ENCODE peak calls at places on chromosomes 4 and X, in eight cellular contexts. H is trophoblast cell, W is SK-N-SH, K is endodermal cell, D is PC-3, N is fibroblast of lung, T is GM23248, X is mammary epithelial cell. Y is an unnamed sample.

GRCh38 chrX:65522739-65523372 is 11.7 kb downstream of the LAS1L start:
- DNase-seq in H (no peak), W (no peak), K (no peak), D (peak), N (peak), T (peak), X (peak), Y (no peak)

GRCh38 chr4:36348403-36348938 is 67.1 kb downstream of the DTHD1 start:
- DNase-seq in H (no peak), W (no peak), K (no peak), D (no peak), N (no peak), T (no peak), X (no peak), Y (no peak)

GRCh38 chr4:53786632-53787031 is 195.3 kb upstream of the LNX1 start:
- DNase-seq in H (peak), W (no peak), K (no peak), D (no peak), N (peak), T (no peak), X (no peak), Y (no peak)

GRCh38 chrX:72095370-72095769 is 36.3 kb downstream of the RTL5 start:
- DNase-seq in H (no peak), W (no peak), K (peak), D (no peak), N (no peak), T (no peak), X (no peak), Y (peak)

GRCh38 chrX:30301977-30302376 is 7.2 kb downstream of the NR0B1 start:
- DNase-seq in H (no peak), W (no peak), K (peak), D (peak), N (peak), T (peak), X (peak), Y (no peak)

GRCh38 chrX:100829730-100830129 is 9.5 kb downstream of the CSTF2 start:
- DNase-seq in H (no peak), W (no peak), K (no peak), D (peak), N (peak), T (peak), X (peak), Y (peak)

GRCh38 chr4:8276358-8277240 is 7.0 kb downstream of the HTRA3 start:
- DNase-seq in H (no peak), W (no peak), K (no peak), D (peak), N (peak), T (peak), X (no peak), Y (peak)

GRCh38 chr4:81606796-81607550 is 135.3 kb upstream of the RASGEF1B start:
- DNase-seq in H (no peak), W (no peak), K (peak), D (peak), N (peak), T (peak), X (peak), Y (no peak)

GRCh38 chr4:102447413-102447812 is 53.7 kb upstream of the NFKB1 start:
- DNase-seq in H (no peak), W (no peak), K (no peak), D (no peak), N (no peak), T (no peak), X (no peak), Y (no peak)

GRCh38 chr4:40210776-40211175 is 13.9 kb downstream of the RHOH start:
- DNase-seq in H (no peak), W (no peak), K (no peak), D (no peak), N (no peak), T (no peak), X (peak), Y (no peak)

GRCh38 chrX:5113128-5113527 is 1115.5 kb downstream of the NLGN4X start:
- DNase-seq in H (no peak), W (no peak), K (no peak), D (peak), N (no peak), T (no peak), X (peak), Y (no peak)

GRCh38 chrX:77143907-77144306 is 303.3 kb upstream of the FGF16 start:
- DNase-seq in H (no peak), W (no peak), K (no peak), D (no peak), N (no peak), T (no peak), X (no peak), Y (no peak)

GRCh38 chr4:151573945-151574344 is 165.0 kb downstream of the FHIP1A start:
- DNase-seq in H (no peak), W (no peak), K (no peak), D (peak), N (no peak), T (peak), X (peak), Y (no peak)

GRCh38 chr4:184746532-184746870 is 12.6 kb upstream of the CENPU start:
- DNase-seq in H (peak), W (no peak), K (peak), D (peak), N (peak), T (peak), X (peak), Y (no peak)

GRCh38 chr4:21032246-21032645 is 332.0 kb downstream of the PACRGL start:
- DNase-seq in H (no peak), W (no peak), K (no peak), D (no peak), N (no peak), T (no peak), X (no peak), Y (no peak)

GRCh38 chr4:14254252-14254651 is 626.7 kb upstream of the BOD1L1 start:
- DNase-seq in H (peak), W (peak), K (peak), D (peak), N (peak), T (peak), X (peak), Y (peak)

GRCh38 chr4:129822708-129823504 is 727.0 kb downstream of the C4orf33 start:
- DNase-seq in H (peak), W (no peak), K (peak), D (peak), N (no peak), T (no peak), X (no peak), Y (peak)

GRCh38 chrX:13033193-13033592 is 11.2 kb downstream of the FAM9C start:
- DNase-seq in H (no peak), W (no peak), K (no peak), D (no peak), N (peak), T (no peak), X (no peak), Y (no peak)

GRCh38 chr4:7436256-7436655 is 1.5 kb upstream of the PSAPL1 start:
- DNase-seq in H (no peak), W (no peak), K (no peak), D (no peak), N (no peak), T (no peak), X (no peak), Y (no peak)

GRCh38 chr4:73864365-73864764 is 4.8 kb upstream of the CXCL1 start:
- DNase-seq in H (no peak), W (no peak), K (peak), D (peak), N (no peak), T (no peak), X (peak), Y (peak)

GRCh38 chr4:80197132-80197573 is at the start of gene PRDM8:
- DNase-seq in H (no peak), W (peak), K (peak), D (no peak), N (no peak), T (peak), X (no peak), Y (no peak)

GRCh38 chr4:7820031-7820825 is 119.4 kb downstream of the AFAP1 start:
- DNase-seq in H (no peak), W (no peak), K (no peak), D (no peak), N (no peak), T (peak), X (no peak), Y (no peak)

GRCh38 chrX:134026732-134027311 is 41.4 kb upstream of the GPC3 start:
- DNase-seq in H (peak), W (peak), K (peak), D (peak), N (peak), T (peak), X (peak), Y (peak)

GRCh38 chr4:45751877-45752276 is 372.0 kb downstream of the GABRG1 start:
- DNase-seq in H (no peak), W (no peak), K (no peak), D (no peak), N (no peak), T (no peak), X (no peak), Y (no peak)

GRCh38 chrX:1394731-1395501 is 3.0 kb upstream of the SLC25A6 start:
- DNase-seq in H (no peak), W (no peak), K (peak), D (no peak), N (no peak), T (peak), X (no peak), Y (no peak)

GRCh38 chr4:129428454-129428853 is 332.5 kb downstream of the C4orf33 start:
- DNase-seq in H (no peak), W (no peak), K (no peak), D (no peak), N (no peak), T (no peak), X (no peak), Y (no peak)

GRCh38 chr4:120132935-120133334 is 66.3 kb upstream of the MAD2L1 start:
- DNase-seq in H (no peak), W (no peak), K (no peak), D (peak), N (peak), T (no peak), X (no peak), Y (no peak)

GRCh38 chr4:16289872-16290554 is 63.7 kb upstream of the TAPT1 start:
- DNase-seq in H (no peak), W (peak), K (no peak), D (peak), N (peak), T (peak), X (no peak), Y (peak)

GRCh38 chr4:88957570-88957969 is 99.4 kb downstream of the FAM13A start:
- DNase-seq in H (no peak), W (no peak), K (no peak), D (no peak), N (peak), T (no peak), X (no peak), Y (no peak)

GRCh38 chrX:36434521-36434920 is 515.0 kb downstream of the CFAP47 start:
- DNase-seq in H (no peak), W (no peak), K (no peak), D (peak), N (peak), T (no peak), X (no peak), Y (no peak)

DNA sequence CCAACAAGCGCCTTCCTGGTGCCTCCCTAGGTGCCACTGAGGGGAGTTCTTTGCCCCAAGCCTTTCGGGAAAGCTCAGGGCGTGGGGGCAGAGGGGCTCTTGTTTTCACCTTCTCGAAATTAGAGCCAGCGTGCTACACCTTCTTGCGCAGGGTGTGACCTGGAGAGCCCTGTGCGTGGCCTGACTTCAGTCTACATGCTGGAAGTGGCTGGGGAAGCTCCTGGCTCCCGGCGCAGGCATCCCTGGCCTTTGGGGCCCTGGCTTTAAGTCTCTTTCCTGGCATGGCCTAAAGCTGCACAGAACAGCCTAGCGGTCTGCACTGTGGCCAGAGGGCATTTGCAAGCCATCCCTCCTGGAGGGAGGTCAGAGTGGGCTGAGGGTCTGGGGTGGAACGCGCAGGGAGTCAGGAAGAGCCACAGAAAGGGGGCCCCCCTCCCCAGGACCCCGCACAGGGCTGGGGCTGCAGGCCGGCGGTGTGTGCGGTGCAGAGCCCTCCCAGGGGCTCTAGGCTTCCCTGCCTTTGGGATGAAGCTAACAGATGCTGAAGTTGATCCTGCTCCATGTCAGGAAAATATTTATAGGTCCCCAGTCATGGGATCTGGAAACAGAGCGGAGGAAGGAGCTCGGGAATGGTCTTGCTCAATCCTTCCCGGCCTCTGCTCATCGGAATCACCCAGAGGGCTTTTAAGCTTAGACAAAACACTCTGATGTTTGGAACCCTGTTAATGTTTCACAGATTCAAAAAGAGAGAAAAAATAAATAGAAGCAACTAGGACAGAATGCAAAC is 781 bp upstream of the SPON2 start:
- DNase-seq in H (no peak), W (peak), K (peak), D (no peak), N (peak), T (peak), X (no peak), Y (no peak)
- H3K9ac ChIP-seq in H (no peak), W (no peak), K (no peak), D (no peak), N (no peak), T (peak), X (no peak), Y (no peak)

GRCh38 chr4:78777556-78777900 is 1.4 kb downstream of the BMP2K start:
- DNase-seq in H (no peak), W (no peak), K (no peak), D (no peak), N (no peak), T (no peak), X (no peak), Y (no peak)
- H3K4me3 ChIP-seq in H (no peak), W (peak), K (peak), D (peak), N (peak), T (peak), X (peak), Y (peak)

DNA sequence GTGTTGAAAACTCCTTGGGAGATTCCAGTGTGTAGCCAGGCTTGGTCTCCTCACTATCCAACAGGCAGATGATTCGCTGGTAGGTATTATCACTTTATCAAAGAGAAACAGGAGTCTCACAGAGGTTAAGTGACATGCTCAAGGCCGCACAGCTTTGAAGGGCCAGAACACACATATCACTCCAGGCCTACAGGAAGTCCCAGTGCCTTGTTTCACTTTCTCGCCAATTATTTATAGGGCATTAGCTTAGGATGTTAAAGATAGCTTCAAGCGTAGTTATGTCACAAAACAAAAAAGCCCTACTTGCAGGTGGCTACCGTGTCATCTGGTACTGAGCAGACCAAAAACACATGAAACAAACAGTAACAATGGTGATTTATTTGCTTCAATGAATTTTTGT is 13.2 kb downstream of the ATP8A1 start:
- DNase-seq in H (no peak), W (no peak), K (no peak), D (no peak), N (no peak), T (no peak), X (no peak), Y (no peak)
- H3K9ac ChIP-seq in H (no peak), W (no peak), K (no peak), D (no peak), N (no peak), T (no peak), X (no peak), Y (no peak)

DNA sequence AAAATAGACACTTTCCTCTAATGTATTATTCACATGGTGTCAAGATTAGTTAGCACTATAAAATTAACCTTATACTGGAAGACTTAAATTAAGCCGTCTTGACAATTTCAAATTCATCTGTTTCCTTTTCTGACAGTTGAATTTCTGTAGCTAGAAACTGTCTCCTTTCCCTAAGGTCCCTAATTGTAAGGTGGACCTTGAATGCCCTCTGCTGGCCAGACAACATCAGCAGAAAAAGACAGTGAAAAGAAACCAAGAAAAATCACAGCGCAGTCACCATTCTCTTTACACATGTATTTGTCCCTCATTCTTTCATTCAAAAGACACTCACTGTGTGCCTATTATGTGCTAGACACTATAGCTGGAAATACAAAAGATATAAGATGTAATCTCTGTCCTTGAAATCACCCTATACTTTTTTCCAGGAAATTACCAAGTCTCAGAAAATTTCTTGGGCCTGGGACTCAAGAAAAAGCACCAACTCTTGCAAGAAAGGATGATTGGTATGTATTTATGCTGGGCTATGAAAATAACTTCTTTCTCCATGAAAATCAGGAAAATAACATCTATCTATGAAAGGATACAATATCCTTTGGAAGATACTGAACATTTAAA is 32.7 kb upstream of the AMBN start:
- DNase-seq in H (peak), W (peak), K (peak), D (peak), N (peak), T (peak), X (peak), Y (peak)
- H3K4me3 ChIP-seq in H (no peak), W (no peak), K (no peak), D (no peak), N (no peak), T (no peak), X (no peak), Y (no peak)

GRCh38 chr4:156734965-156735895 is 236.4 kb downstream of the PDGFC start:
- DNase-seq in H (no peak), W (no peak), K (no peak), D (peak), N (no peak), T (peak), X (peak), Y (peak)

GRCh38 chr4:156729416-156729815 is 242.2 kb downstream of the PDGFC start:
- DNase-seq in H (no peak), W (no peak), K (no peak), D (no peak), N (no peak), T (no peak), X (no peak), Y (no peak)

GRCh38 chr4:156738756-156739155 is 232.8 kb downstream of the PDGFC start:
- DNase-seq in H (no peak), W (no peak), K (no peak), D (no peak), N (no peak), T (no peak), X (no peak), Y (no peak)

GRCh38 chr4:156732634-156733033 is 239.0 kb downstream of the PDGFC start:
- DNase-seq in H (no peak), W (no peak), K (no peak), D (no peak), N (peak), T (peak), X (no peak), Y (peak)

GRCh38 chr4:156733582-156733981 is 238.0 kb downstream of the PDGFC start:
- DNase-seq in H (no peak), W (no peak), K (no peak), D (no peak), N (no peak), T (no peak), X (no peak), Y (no peak)
- H3K9ac ChIP-seq in H (no peak), W (no peak), K (no peak), D (no peak), N (no peak), T (no peak), X (no peak), Y (no peak)

GRCh38 chrX:6163761-6164160 is 64.9 kb downstream of the NLGN4X start:
- DNase-seq in H (no peak), W (no peak), K (no peak), D (no peak), N (no peak), T (no peak), X (peak), Y (no peak)
- H3K4me3 ChIP-seq in H (no peak), W (no peak), K (no peak), D (no peak), N (no peak), T (no peak), X (no peak), Y (no peak)

DNA sequence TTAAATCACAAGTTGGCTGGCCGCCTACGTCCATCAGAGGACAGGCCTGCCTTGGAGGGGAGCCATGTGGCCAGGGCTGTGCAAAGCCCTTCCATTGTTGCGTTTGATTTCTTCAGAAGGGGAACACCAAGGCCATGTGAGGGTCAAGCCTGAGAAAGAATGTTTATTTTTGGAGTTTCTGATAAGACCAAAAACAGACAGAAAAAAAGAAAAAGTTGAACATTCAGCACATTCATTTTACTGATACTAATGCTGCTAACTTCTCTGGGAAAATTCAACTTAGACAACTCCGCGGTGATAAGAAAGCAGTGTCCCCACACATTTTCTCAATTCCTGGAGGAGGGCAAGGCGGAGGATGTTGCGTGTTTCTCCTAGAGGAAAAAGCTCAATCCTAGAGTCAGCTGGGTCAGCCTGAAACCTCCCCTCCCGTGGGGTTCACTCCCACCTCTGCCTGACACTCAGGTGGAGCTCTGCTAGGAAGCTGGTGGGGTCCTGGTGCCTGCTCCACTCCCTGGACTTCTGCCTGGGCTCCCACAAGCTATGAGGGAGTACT is 63.5 kb downstream of the ANAPC4 start:
- DNase-seq in H (no peak), W (no peak), K (no peak), D (no peak), N (peak), T (no peak), X (no peak), Y (peak)
- H3K9ac ChIP-seq in H (no peak), W (no peak), K (no peak), D (no peak), N (no peak), T (no peak), X (no peak), Y (no peak)

GRCh38 chr4:170414961-170415360 is 325.2 kb upstream of the AADAT start:
- DNase-seq in H (no peak), W (no peak), K (no peak), D (peak), N (no peak), T (no peak), X (no peak), Y (no peak)

GRCh38 chr4:170423137-170423536 is 333.4 kb upstream of the AADAT start:
- DNase-seq in H (no peak), W (no peak), K (no peak), D (peak), N (no peak), T (peak), X (peak), Y (no peak)

GRCh38 chr4:170420255-170420693 is 330.5 kb upstream of the AADAT start:
- DNase-seq in H (no peak), W (no peak), K (no peak), D (peak), N (peak), T (peak), X (no peak), Y (no peak)
- H3K4me3 ChIP-seq in H (no peak), W (no peak), K (peak), D (no peak), N (no peak), T (no peak), X (no peak), Y (no peak)